ENCODE peak calls at places on chromosome 11, in seven cellular contexts. H is HFF-Myc, G is WTC11, P is hepatocyte, C is heart right ventricle, D is A549, S is GM10248. N is an unnamed sample.
A peak's percentile ranks its signal among the peaks of the same experiment; 100 is the strongest.

GRCh38 chr11:16815047-16815767 is 76.8 kb downstream of the C11orf58 start:
- DNase-seq in H (no peak), S (no peak), D (no peak), G (no peak), P (no peak), C (peak; percentile 48), N (no peak)

GRCh38 chr11:7844986-7845385 is 48.2 kb upstream of the OR5P2 start:
- DNase-seq in H (no peak), C (no peak), P (no peak), D (no peak), S (no peak), G (no peak), N (no peak)

GRCh38 chr11:65524747-65525658 is at the start of gene SCYL1:
- DNase-seq in S (peak; percentile 96), P (peak; percentile 94), G (peak; percentile 78), C (peak; percentile 78), D (peak; percentile 53), H (peak; percentile 12), N (peak; percentile 79)

GRCh38 chr11:29435421-29435820 is 581.4 kb downstream of the KCNA4 start:
- DNase-seq in G (no peak), C (no peak), S (no peak), P (no peak), D (no peak), H (no peak), N (no peak)

GRCh38 chr11:102419181-102419580 is 33.4 kb downstream of the TMEM123 start:
- DNase-seq in D (no peak), S (no peak), H (no peak), P (no peak), C (no peak), G (no peak), N (no peak)

GRCh38 chr11:121634889-121635288 is 182.1 kb upstream of the SORL1-AS1 start:
- DNase-seq in P (no peak), H (peak; percentile 56), D (no peak), C (no peak), S (no peak), G (no peak), N (no peak)

GRCh38 chr11:65883786-65884715 is 4.2 kb downstream of the FIBP start:
- DNase-seq in H (no peak), G (no peak), S (no peak), C (no peak), D (no peak), P (no peak), N (no peak)

GRCh38 chr11:111764621-111765020 is 1.6 kb downstream of the PPP2R1B start:
- DNase-seq in G (no peak), D (no peak), C (no peak), S (no peak), P (no peak), H (no peak), N (no peak)

GRCh38 chr11:2775626-2776350 is 76.0 kb upstream of the KCNQ1OT1 start:
- DNase-seq in G (peak; percentile 8), C (peak; percentile 3), S (no peak), P (no peak), D (no peak), H (no peak), N (no peak)

GRCh38 chr11:75248924-75249256 is 8.3 kb downstream of the TPBGL start:
- DNase-seq in S (no peak), C (no peak), D (no peak), P (no peak), G (no peak), H (no peak), N (no peak)

GRCh38 chr11:7622731-7623130 is 50.6 kb downstream of the CYB5R2 start:
- DNase-seq in G (no peak), C (no peak), P (no peak), H (no peak), S (no peak), D (no peak), N (no peak)

DNA sequence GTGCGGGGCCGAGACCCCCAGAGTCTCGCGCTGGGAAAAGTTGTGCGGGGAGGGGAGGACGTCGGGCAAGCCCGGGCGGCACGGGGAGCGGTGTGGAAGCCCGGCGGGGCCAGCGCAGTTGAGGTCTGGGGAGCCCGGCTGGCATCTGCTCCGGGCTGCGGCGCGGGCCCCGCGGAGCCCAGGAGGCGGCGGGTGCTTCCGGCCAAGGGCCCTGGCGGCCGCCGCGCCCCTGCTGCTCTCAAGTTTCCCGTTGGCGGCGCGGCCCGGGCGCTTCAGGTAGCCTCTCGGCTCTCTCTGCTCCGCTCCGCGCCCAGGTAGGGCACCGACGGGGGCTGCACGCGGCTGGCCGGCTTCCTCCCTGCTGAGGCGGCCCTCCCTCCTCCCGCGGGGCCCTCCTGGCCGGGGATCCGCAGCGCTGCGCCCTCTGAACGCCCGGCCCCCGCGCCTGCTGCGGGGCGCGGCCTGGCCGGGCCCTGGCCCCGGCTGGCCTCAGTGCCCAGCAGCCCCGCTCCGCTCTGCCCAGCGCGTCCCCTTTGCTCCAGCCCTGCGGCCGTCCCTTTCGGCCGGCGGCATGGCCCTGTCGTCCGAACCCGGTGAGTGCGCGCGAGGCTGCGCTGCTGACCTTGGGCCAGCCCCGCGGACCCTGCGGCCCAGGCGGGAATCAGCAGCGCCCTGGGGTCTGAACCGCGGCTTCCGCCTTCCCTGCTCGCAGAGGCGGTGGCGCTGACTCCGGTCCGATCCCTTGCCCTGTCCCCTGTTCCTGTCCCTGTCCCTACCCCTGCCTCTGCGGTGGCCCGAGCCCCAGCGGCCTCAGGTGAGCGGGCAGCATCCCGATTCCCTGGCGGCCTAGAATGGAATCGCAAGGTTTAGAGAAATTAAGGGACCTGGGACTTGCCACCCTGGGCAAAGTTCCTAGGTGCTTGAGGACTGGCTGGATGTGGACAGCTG is 4.3 kb upstream of the AMPD3 start:
- DNase-seq in C (peak; percentile 20), G (peak; percentile 75), D (peak; percentile 45), S (peak; percentile 56), H (no peak), P (peak; percentile 80), N (peak; percentile 66)
- TF ChIP-seq CTCF in C (no peak), G (peak; percentile 47), D (no peak), S (peak; percentile 14), H (peak; percentile 27), P (peak; percentile 52), N (peak; percentile 65)

GRCh38 chr11:34542085-34542484 is 28.5 kb upstream of the ELF5 start:
- DNase-seq in D (no peak), C (no peak), P (no peak), H (no peak), S (no peak), G (no peak), N (no peak)
- TF ChIP-seq CTCF in D (no peak), C (no peak), P (no peak), H (no peak), S (no peak), G (no peak), N (no peak)

DNA sequence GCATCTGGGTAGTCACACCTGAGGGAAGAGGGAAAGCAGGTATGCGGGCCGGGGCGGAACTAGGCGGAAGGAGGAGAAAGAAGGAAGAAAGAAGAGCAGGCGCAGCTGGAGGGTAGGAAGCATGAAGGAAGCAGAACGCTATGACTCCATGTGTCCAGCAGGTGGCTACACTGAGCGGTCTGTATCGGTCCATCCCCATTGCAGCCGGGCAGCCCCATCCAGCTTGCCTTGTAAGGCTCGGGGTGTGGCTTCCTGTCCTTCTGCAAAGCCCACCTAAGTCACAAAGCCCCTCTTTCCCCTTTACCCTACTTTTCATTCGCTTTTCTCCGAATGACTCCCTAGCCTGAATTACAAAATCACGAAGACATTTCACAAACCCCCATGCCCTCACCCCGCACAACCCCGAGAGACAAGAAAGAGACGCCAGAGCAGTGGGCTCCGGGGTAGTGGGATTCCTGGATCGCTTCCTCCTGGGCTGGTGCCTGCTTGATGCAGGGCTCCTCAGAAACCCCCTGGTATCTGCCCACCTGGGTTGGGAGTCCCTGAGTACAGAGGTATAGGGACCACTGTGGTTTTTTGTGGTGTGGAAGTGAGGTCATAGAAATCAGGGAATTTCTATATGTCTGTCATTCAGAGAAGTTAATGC is 39.9 kb downstream of the BUD13 start:
- DNase-seq in H (peak; percentile 52), P (peak; percentile 84), S (peak; percentile 90), D (peak; percentile 67), C (peak; percentile 45), G (peak; percentile 85), N (peak; percentile 80)
- TF ChIP-seq CTCF in H (peak; percentile 93), P (peak; percentile 72), S (peak; percentile 84), D (peak; percentile 54), C (peak; percentile 60), G (peak; percentile 85), N (peak; percentile 85)

GRCh38 chr11:35709386-35709785 is 46.8 kb downstream of the TRIM44 start:
- DNase-seq in H (no peak), C (no peak), S (no peak), P (no peak), G (no peak), D (no peak), N (no peak)

GRCh38 chr11:35711924-35712323 is 49.3 kb downstream of the TRIM44 start:
- DNase-seq in P (no peak), D (no peak), H (no peak), S (no peak), C (no peak), G (no peak), N (no peak)

GRCh38 chr11:35714882-35715612 is 52.5 kb downstream of the TRIM44 start:
- DNase-seq in P (peak; percentile 20), C (no peak), G (no peak), D (no peak), H (peak; percentile 12), S (peak; percentile 34), N (peak; percentile 39)

GRCh38 chr11:35712533-35712932 is 50.0 kb downstream of the TRIM44 start:
- DNase-seq in D (no peak), H (no peak), C (no peak), P (no peak), S (no peak), G (no peak), N (no peak)

GRCh38 chr11:35711173-35711910 is 48.8 kb downstream of the TRIM44 start:
- DNase-seq in D (no peak), S (no peak), C (no peak), H (no peak), P (no peak), G (no peak), N (no peak)
- TF ChIP-seq CTCF in D (no peak), S (peak; percentile 6), C (no peak), H (peak; percentile 5), P (peak; percentile 22), G (no peak), N (no peak)

GRCh38 chr11:124556828-124557227 is 13.0 kb upstream of the OR8A1 start:
- DNase-seq in C (no peak), S (no peak), H (no peak), D (no peak), P (no peak), G (no peak), N (no peak)

GRCh38 chr11:124551987-124552386 is 8.5 kb upstream of the OR8B12 start:
- DNase-seq in C (no peak), P (no peak), G (no peak), D (no peak), S (no peak), H (no peak), N (no peak)

DNA sequence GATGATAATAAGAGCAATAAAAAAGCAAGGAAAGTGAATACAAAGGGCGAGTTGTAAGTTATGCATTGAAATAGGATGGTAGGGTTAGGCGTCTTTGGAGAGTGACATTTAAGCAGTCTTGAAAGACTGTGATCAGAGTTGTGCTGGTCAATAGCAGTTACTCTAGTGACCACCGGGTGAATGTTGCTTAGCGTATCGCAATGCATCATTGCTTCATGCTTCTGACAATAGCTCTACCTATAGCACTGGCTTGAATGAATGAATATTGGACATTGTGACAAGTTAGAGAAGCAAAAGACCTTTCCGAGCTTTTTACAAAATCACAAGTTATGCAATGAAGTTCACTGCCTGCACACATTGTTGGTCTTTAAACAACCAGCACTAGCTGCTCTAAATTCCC is 7.7 kb upstream of the OR8B12 start:
- DNase-seq in C (no peak), G (no peak), P (no peak), H (no peak), S (no peak), D (no peak), N (no peak)
- TF ChIP-seq CTCF in C (no peak), G (no peak), P (no peak), H (no peak), S (no peak), D (no peak), N (no peak)